ENCODE peak calls at places on chromosomes 1 and 21, in five cellular contexts. T is suprapubic skin, A is endothelial cell of umbilical vein, M is body of pancreas, V is adrenal gland. J is an unnamed sample.

GRCh38 chr21:43824250-43824882 is 35.0 kb downstream of the RRP1 start:
- DNase-seq in M (no peak), V (peak), T (no peak), A (no peak), J (no peak)

GRCh38 chr1:56477164-56478111 is 101.9 kb downstream of the PLPP3 start:
- DNase-seq in A (peak), T (peak), M (peak), V (peak), J (no peak)

GRCh38 chr1:160534823-160535605 is 12.0 kb upstream of the SLAMF6 start:
- DNase-seq in T (no peak), V (no peak), M (no peak), A (no peak), J (no peak)

GRCh38 chr1:114669562-114670082 is at the start of gene DENND2C:
- DNase-seq in T (no peak), V (no peak), A (no peak), M (no peak), J (no peak)

GRCh38 chr21:20999567-21000169 is 1.5 kb downstream of the NCAM2 start:
- DNase-seq in V (peak), A (peak), M (peak), T (no peak), J (no peak)

GRCh38 chr1:229879746-229880145 is 187.3 kb upstream of the GALNT2 start:
- DNase-seq in M (no peak), T (no peak), A (no peak), V (no peak), J (no peak)

GRCh38 chr1:203026666-203027663 is 674 bp downstream of the PPFIA4 start:
- DNase-seq in V (no peak), A (no peak), M (no peak), T (no peak), J (no peak)

GRCh38 chr1:163844393-163844948 is 522.7 kb downstream of the NUF2 start:
- DNase-seq in T (no peak), A (no peak), M (no peak), V (no peak), J (no peak)

GRCh38 chr1:47449702-47450552 is 12.1 kb downstream of the FOXD2 start:
- DNase-seq in A (no peak), V (peak), M (peak), T (no peak), J (no peak)

GRCh38 chr1:228181635-228182034 is 16.0 kb downstream of the IBA57 start:
- DNase-seq in M (no peak), T (peak), A (no peak), V (no peak), J (no peak)

GRCh38 chr21:46421191-46421750 is 37.4 kb upstream of the DIP2A start:
- DNase-seq in V (no peak), T (no peak), M (no peak), A (no peak), J (no peak)

GRCh38 chr1:17891205-17892110 is 136.3 kb downstream of the ACTL8 start:
- DNase-seq in T (no peak), A (no peak), V (no peak), M (no peak), J (no peak)

GRCh38 chr1:94098585-94099111 is 22.3 kb downstream of the ABCA4 start:
- DNase-seq in M (no peak), V (no peak), T (no peak), A (no peak), J (no peak)

GRCh38 chr1:160862151-160863061 is at the start of gene CD244:
- DNase-seq in V (peak), T (no peak), M (peak), A (no peak), J (no peak)

GRCh38 chr21:26154776-26155175 is 15.8 kb downstream of the APP start:
- DNase-seq in M (no peak), T (no peak), A (no peak), V (no peak), J (no peak)

GRCh38 chr1:156245451-156246232 is 2.2 kb downstream of the PAQR6 start:
- DNase-seq in M (peak), A (peak), V (peak), T (peak), J (peak)

GRCh38 chr1:205576805-205577761 is 54.7 kb downstream of the ELK4 start:
- DNase-seq in V (no peak), A (no peak), T (peak), M (no peak), J (no peak)

GRCh38 chr1:195766709-195767108 is 841.5 kb downstream of the KCNT2 start:
- DNase-seq in A (no peak), M (no peak), T (no peak), V (no peak), J (no peak)

GRCh38 chr1:41452704-41453350 is 31.7 kb downstream of the EDN2 start:
- DNase-seq in V (peak), A (no peak), M (no peak), T (no peak), J (no peak)

GRCh38 chr1:162040657-162041056 is 17.0 kb upstream of the OLFML2B start:
- DNase-seq in M (no peak), T (no peak), A (peak), V (no peak), J (no peak)

GRCh38 chr1:60436148-60436547 is 362.6 kb upstream of the C1orf87 start:
- DNase-seq in V (no peak), M (no peak), T (no peak), A (no peak), J (no peak)

GRCh38 chr1:20087668-20088067 is 17.7 kb downstream of the PLA2G5 start:
- DNase-seq in V (no peak), T (no peak), A (no peak), M (no peak), J (no peak)

GRCh38 chr1:227299238-227299637 is 19.1 kb downstream of the CDC42BPA start:
- DNase-seq in A (peak), M (no peak), V (no peak), T (no peak), J (no peak)

GRCh38 chr1:183711691-183712401 is 58.7 kb upstream of the APOBEC4 start:
- DNase-seq in A (peak), V (no peak), M (no peak), T (no peak), J (no peak)

GRCh38 chr1:236524142-236524891 is 535 bp downstream of the LGALS8 start:
- DNase-seq in M (peak), T (peak), V (peak), A (peak), J (peak)

GRCh38 chr21:42043961-42044360 is 27.2 kb upstream of the UMODL1 start:
- DNase-seq in T (no peak), V (no peak), M (no peak), A (no peak), J (no peak)

GRCh38 chr1:167148388-167148787 is 54.5 kb downstream of the STYXL2 start:
- DNase-seq in V (no peak), M (no peak), T (no peak), A (no peak), J (no peak)

GRCh38 chr1:63774617-63775417 is 1.0 kb downstream of the ROR1 start:
- DNase-seq in T (peak), V (peak), M (peak), A (peak), J (peak)

GRCh38 chr1:192951961-192952460 is 107.1 kb downstream of the UCHL5 start:
- DNase-seq in M (peak), V (peak), T (no peak), A (peak), J (peak)

GRCh38 chr21:42156690-42157605 is 62.0 kb upstream of the ABCG1 start:
- DNase-seq in M (no peak), V (peak), A (peak), T (peak), J (no peak)

DNA sequence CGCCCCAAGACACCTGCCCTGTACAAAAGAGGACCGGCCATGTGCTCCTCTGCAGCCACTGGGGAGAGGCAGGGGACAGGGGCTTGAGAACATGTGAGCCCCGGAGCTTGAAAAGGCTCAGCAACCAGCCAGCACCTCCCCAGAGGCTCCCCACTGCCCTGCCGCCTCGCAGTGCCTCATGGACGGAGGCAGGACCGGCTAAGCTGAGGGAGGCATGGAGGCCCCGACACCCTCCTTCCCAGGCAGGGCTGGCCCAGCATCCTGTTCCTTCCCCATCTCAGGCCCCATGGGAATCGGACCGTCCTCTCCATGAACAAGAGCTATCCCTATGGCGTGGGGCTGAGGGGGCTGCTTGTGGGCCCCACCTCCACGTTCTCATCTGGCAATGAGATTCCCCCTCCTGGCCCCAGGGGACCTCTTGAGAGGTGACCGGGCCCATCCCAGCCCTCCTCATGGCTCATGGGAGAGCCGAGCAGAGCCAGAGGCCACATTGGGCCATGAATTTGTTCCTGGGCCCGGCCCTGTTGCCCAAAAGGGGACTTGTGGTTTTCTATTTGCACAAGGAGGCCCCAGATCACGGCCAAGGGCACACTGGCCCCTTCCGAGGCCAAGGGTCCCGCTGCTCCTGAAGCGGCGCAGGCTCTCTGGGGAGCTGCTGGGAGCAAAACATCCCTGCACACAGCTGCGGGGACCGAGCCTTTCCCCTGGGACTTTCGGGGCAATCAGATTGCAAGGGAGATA is 65.2 kb upstream of the ARHGEF16 start:
- DNase-seq in A (no peak), V (no peak), M (no peak), T (no peak), J (no peak)
- TF ChIP-seq POLR2A in A (no peak), V (no peak), M (no peak), T (no peak), J (no peak)

GRCh38 chr1:226107471-226108460 is 45.2 kb downstream of the H3-3A start:
- DNase-seq in V (no peak), A (no peak), T (no peak), M (no peak), J (no peak)
- TF ChIP-seq POLR2A in V (no peak), A (no peak), T (no peak), M (no peak), J (no peak)

DNA sequence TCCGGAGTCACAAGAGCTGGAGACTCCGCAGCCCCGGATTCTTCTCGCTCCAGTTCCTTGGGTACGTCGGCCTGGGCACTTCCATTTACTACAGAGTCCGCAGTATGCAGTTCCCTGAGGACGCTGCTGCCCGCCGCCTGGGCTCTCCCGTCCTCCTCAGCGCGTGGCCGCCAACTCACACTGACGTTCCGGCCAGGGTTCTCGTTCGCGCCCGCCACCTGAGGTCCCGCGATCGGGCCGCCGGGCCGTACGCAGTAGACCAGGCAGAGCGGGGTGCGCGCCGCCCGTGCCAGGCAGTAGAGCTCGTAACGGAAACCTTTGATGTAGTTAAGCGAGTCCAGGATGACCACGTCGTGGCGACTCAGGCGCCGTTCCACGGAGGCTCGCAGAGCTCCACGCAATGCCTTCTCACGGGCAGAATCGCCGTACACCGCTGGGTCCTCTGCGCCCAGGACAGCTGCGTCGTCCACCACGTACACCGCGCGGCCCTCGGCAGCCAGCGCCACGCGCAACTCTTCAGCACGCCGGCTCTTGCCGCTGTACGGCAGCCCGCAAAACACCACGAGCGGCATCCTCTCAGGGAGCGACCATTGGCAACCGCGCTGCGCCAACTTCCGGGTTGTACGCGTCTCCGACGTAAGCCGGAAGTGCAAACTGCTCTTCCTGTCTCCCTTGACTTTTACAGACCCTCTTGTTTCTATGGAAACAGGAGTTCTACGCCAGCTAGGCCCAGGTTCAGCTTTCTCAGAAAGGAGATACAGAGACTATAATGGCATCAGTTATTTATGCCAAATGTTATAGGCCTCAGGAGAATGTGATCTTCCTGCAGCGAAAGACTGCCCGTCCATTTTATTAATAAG is at the start of gene KTI12:
- DNase-seq in V (peak), T (peak), M (peak), A (peak), J (peak)
- TF ChIP-seq POLR2A in V (peak), T (peak), M (peak), A (peak), J (peak)

GRCh38 chr1:31422505-31423319 is 9.7 kb downstream of the SERINC2 start:
- DNase-seq in M (peak), V (peak), A (peak), T (peak), J (peak)
- TF ChIP-seq POLR2A in M (no peak), V (no peak), A (no peak), T (no peak), J (no peak)

GRCh38 chr1:9731561-9731960 is 80.0 kb downstream of the PIK3CD start:
- DNase-seq in V (no peak), T (no peak), M (no peak), A (no peak), J (no peak)

GRCh38 chr1:9732123-9732971 is 80.8 kb downstream of the PIK3CD start:
- DNase-seq in A (no peak), V (no peak), M (no peak), T (no peak), J (no peak)

GRCh38 chr1:9730096-9730901 is 78.8 kb downstream of the PIK3CD start:
- DNase-seq in T (no peak), M (peak), A (no peak), V (peak), J (no peak)

GRCh38 chr1:9729523-9729922 is 78.0 kb downstream of the PIK3CD start:
- DNase-seq in V (no peak), A (no peak), T (no peak), M (no peak), J (no peak)

DNA sequence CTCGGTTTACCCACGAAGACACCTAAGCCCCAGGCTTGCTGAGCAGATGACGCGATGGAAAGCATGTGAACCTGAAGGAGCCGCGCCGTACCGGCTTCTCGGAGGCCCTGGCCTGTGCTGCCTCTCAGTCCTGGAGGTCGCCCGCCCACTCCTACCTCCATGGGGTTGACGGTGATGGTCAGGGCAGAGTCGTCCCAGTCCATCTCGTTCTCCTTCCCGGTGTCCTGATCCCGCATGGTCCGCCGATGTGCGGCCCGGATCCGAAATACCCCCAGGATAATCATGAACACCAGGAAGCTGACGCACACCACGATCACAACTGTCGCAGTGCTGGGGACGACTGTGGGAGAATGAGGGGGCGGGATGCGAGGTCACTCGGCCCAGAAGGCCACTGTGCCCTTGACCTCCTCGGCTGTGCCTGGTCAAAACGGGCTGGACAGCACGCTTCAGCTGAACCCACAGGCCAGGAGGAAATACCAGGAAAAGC is 79.6 kb downstream of the PIK3CD start:
- DNase-seq in V (no peak), T (no peak), M (no peak), A (no peak), J (no peak)
- TF ChIP-seq POLR2A in V (no peak), T (no peak), M (no peak), A (no peak), J (no peak)

GRCh38 chr1:154419620-154420020 is 14.5 kb downstream of the IL6R start:
- DNase-seq in A (peak), M (peak), V (peak), T (peak), J (no peak)

GRCh38 chr1:154418062-154418897 is 13.1 kb downstream of the IL6R start:
- DNase-seq in A (peak), T (peak), V (peak), M (peak), J (no peak)

GRCh38 chr1:154417338-154417608 is 12.1 kb downstream of the IL6R start:
- DNase-seq in M (no peak), T (no peak), V (no peak), A (no peak), J (no peak)

GRCh38 chr1:154420172-154420571 is 15.0 kb downstream of the IL6R start:
- DNase-seq in A (peak), V (peak), T (peak), M (peak), J (peak)

GRCh38 chr1:154418898-154419619 is 13.9 kb downstream of the IL6R start:
- DNase-seq in V (no peak), M (no peak), T (no peak), A (no peak), J (no peak)
- TF ChIP-seq POLR2A in V (no peak), M (no peak), T (no peak), A (no peak), J (no peak)

GRCh38 chr1:67522001-67522441 is 91.8 kb upstream of the SERBP1 start:
- DNase-seq in A (no peak), T (no peak), V (no peak), M (no peak), J (no peak)

GRCh38 chr1:67528141-67528540 is 97.9 kb upstream of the SERBP1 start:
- DNase-seq in T (no peak), V (no peak), M (no peak), A (no peak), J (no peak)

GRCh38 chr1:67525053-67525760 is 95.0 kb upstream of the SERBP1 start:
- DNase-seq in V (no peak), M (no peak), T (no peak), A (peak), J (no peak)

GRCh38 chr1:67524143-67525052 is 94.2 kb upstream of the SERBP1 start:
- DNase-seq in M (no peak), A (no peak), V (no peak), T (no peak), J (no peak)

GRCh38 chr1:67522793-67523192 is 92.6 kb upstream of the SERBP1 start:
- DNase-seq in A (no peak), T (no peak), V (no peak), M (no peak), J (no peak)
- TF ChIP-seq POLR2A in A (no peak), T (no peak), V (no peak), M (no peak), J (no peak)

DNA sequence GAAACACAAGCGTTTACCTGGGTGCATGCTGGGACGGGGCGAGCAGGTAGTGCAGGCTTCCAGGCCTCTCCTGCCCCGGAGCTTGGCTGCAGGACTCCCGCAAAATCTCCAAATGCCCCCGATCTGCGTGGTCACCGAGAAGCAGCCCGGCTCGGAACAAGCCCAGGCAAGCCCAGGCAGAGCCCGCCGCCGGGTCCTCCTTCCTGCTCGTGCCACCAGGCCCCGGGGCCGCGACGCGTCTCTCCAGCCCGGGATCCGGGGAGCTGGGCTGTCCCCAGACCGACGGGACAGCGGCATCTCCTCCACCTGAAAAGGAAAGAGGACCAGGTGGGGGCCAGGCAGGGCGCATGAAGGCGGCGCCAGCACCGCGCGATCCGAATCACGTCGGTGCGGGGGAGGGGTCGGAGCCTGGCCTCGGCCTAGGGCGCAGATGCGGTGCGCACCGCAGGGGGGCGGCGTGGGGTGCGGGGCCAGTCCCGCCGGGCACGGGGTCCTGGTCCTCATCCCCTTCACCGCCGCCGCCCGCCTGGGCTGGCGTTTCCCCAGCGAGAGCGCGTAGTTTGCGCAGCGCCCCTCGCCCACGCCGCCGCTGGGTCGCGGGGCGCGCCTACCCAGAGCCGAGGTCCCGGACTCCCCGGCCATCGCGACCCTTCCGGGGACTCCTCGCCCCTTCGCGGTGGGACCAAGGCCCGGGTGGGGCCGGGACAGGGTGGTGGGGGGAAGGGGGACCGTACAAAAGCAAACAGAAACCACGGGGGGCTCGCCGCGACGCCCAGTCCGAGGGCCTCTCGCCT is 52.4 kb upstream of the H6PD start:
- DNase-seq in M (no peak), V (peak), A (peak), T (peak), J (peak)
- TF ChIP-seq POLR2A in M (peak), V (peak), A (peak), T (no peak), J (peak)